ENCODE peak calls at places on chromosomes 6 and 20, in four cellular contexts. Y, P, C and L are unnamed samples.

GRCh38 chr6:135170238-135170637 is 10.9 kb upstream of the MYB start:
- DNase-seq in C (no peak), P (no peak), Y (peak; percentile 50), L (no peak)

GRCh38 chr6:144214029-144214428 is 63.7 kb downstream of the STX11 start:
- DNase-seq in Y (no peak), P (no peak), C (no peak), L (no peak)

GRCh38 chr6:137964876-137965275 is 97.8 kb downstream of the TNFAIP3 start:
- DNase-seq in P (no peak), C (no peak), Y (no peak), L (no peak)

GRCh38 chr20:50804453-50805348 is 9.8 kb downstream of the BCAS4 start:
- DNase-seq in C (peak; percentile 2), P (no peak), Y (peak; percentile 61), L (peak; percentile 37)

GRCh38 chr20:1108437-1108920 is 9.9 kb upstream of the PSMF1 start:
- DNase-seq in Y (peak; percentile 76), C (peak; percentile 51), P (peak; percentile 37), L (peak; percentile 27)

GRCh38 chr6:118776607-118777549 is 117.1 kb upstream of the ASF1A start:
- DNase-seq in P (peak; percentile 88), Y (peak; percentile 85), C (peak; percentile 53), L (no peak)

GRCh38 chr20:53574819-53575218 is 18.8 kb downstream of the ZNF217 start:
- DNase-seq in Y (no peak), C (no peak), P (no peak), L (no peak)

GRCh38 chr6:150863213-150863928 is 2.1 kb upstream of the MTHFD1L start:
- DNase-seq in P (no peak), C (no peak), Y (no peak), L (no peak)